ENCODE peak calls at places on chromosomes 13 and 19, in seven cellular contexts. One of them, this sample, is unnamed.

GRCh38 chr19:10096615-10096963 is 5.9 kb downstream of the ANGPTL6 start:
- DNase-seq in mesendoderm: no peak
- DNase-seq in mesenchymal stem cell: no peak
- DNase-seq in neuronal stem cell: no peak
- DNase-seq in H1: no peak
- DNase-seq in H9: no peak
- DNase-seq in trophoblast cell: no peak
- DNase-seq in this sample: no peak

GRCh38 chr19:3084943-3085342 is 9.2 kb upstream of the GNA11 start:
- DNase-seq in mesendoderm: no peak
- DNase-seq in mesenchymal stem cell: no peak
- DNase-seq in neuronal stem cell: no peak
- DNase-seq in H1: no peak
- DNase-seq in H9: no peak
- DNase-seq in trophoblast cell: no peak
- DNase-seq in this sample: no peak

GRCh38 chr13:42266464-42266863 is 5.5 kb upstream of the AKAP11 start:
- DNase-seq in mesendoderm: peak; percentile 35
- DNase-seq in mesenchymal stem cell: peak; percentile 56
- DNase-seq in neuronal stem cell: no peak
- DNase-seq in H1: no peak
- DNase-seq in H9: no peak
- DNase-seq in trophoblast cell: no peak
- DNase-seq in this sample: peak; percentile 79

GRCh38 chr13:51360489-51360888 is 21.0 kb downstream of the SERPINE3 start:
- DNase-seq in mesendoderm: no peak
- DNase-seq in mesenchymal stem cell: no peak
- DNase-seq in neuronal stem cell: no peak
- DNase-seq in H1: no peak
- DNase-seq in H9: no peak
- DNase-seq in trophoblast cell: no peak
- DNase-seq in this sample: no peak

GRCh38 chr19:34217952-34218817 is 36.2 kb upstream of the GARRE1 start:
- DNase-seq in mesendoderm: no peak
- DNase-seq in mesenchymal stem cell: peak; percentile 92
- DNase-seq in neuronal stem cell: no peak
- DNase-seq in H1: no peak
- DNase-seq in H9: no peak
- DNase-seq in trophoblast cell: no peak
- DNase-seq in this sample: peak; percentile 98

GRCh38 chr13:73945871-73946270 is 188.3 kb downstream of the KLF12 start:
- DNase-seq in mesendoderm: peak; percentile 73
- DNase-seq in mesenchymal stem cell: no peak
- DNase-seq in neuronal stem cell: peak; percentile 23
- DNase-seq in H1: no peak
- DNase-seq in H9: no peak
- DNase-seq in trophoblast cell: no peak
- DNase-seq in this sample: no peak

GRCh38 chr19:40663712-40664692 is 26.4 kb downstream of the NUMBL start:
- DNase-seq in mesendoderm: peak; percentile 45
- DNase-seq in mesenchymal stem cell: peak; percentile 63
- DNase-seq in neuronal stem cell: no peak
- DNase-seq in H1: no peak
- DNase-seq in H9: no peak
- DNase-seq in trophoblast cell: no peak
- DNase-seq in this sample: peak; percentile 50

GRCh38 chr19:8476524-8476923 is 25.9 kb downstream of the PRAM1 start:
- DNase-seq in mesendoderm: no peak
- DNase-seq in mesenchymal stem cell: no peak
- DNase-seq in neuronal stem cell: no peak
- DNase-seq in H1: no peak
- DNase-seq in H9: no peak
- DNase-seq in trophoblast cell: no peak
- DNase-seq in this sample: no peak

GRCh38 chr13:111314852-111315251 is 5.6 kb upstream of the TEX29 start:
- DNase-seq in mesendoderm: no peak
- DNase-seq in mesenchymal stem cell: peak; percentile 26
- DNase-seq in neuronal stem cell: no peak
- DNase-seq in H1: no peak
- DNase-seq in H9: no peak
- DNase-seq in trophoblast cell: no peak
- DNase-seq in this sample: peak; percentile 49

GRCh38 chr13:110575322-110576069 is 14.0 kb upstream of the RAB20 start:
- DNase-seq in mesendoderm: peak; percentile 85
- DNase-seq in mesenchymal stem cell: peak; percentile 30
- DNase-seq in neuronal stem cell: no peak
- DNase-seq in H1: no peak
- DNase-seq in H9: peak; percentile 61
- DNase-seq in trophoblast cell: no peak
- DNase-seq in this sample: peak; percentile 48

GRCh38 chr13:51881296-51881695 is 19.5 kb downstream of the CCDC70 start:
- DNase-seq in mesendoderm: no peak
- DNase-seq in mesenchymal stem cell: no peak
- DNase-seq in neuronal stem cell: no peak
- DNase-seq in H1: no peak
- DNase-seq in H9: no peak
- DNase-seq in trophoblast cell: no peak
- DNase-seq in this sample: no peak

GRCh38 chr13:42852102-42852501 is 70.7 kb downstream of the FAM216B start:
- DNase-seq in mesendoderm: no peak
- DNase-seq in mesenchymal stem cell: no peak
- DNase-seq in neuronal stem cell: no peak
- DNase-seq in H1: no peak
- DNase-seq in H9: no peak
- DNase-seq in trophoblast cell: no peak
- DNase-seq in this sample: no peak

GRCh38 chr13:110463876-110464510 is 97.5 kb downstream of the RAB20 start:
- DNase-seq in mesendoderm: no peak
- DNase-seq in mesenchymal stem cell: peak; percentile 57
- DNase-seq in neuronal stem cell: no peak
- DNase-seq in H1: no peak
- DNase-seq in H9: no peak
- DNase-seq in trophoblast cell: no peak
- DNase-seq in this sample: peak; percentile 19

DNA sequence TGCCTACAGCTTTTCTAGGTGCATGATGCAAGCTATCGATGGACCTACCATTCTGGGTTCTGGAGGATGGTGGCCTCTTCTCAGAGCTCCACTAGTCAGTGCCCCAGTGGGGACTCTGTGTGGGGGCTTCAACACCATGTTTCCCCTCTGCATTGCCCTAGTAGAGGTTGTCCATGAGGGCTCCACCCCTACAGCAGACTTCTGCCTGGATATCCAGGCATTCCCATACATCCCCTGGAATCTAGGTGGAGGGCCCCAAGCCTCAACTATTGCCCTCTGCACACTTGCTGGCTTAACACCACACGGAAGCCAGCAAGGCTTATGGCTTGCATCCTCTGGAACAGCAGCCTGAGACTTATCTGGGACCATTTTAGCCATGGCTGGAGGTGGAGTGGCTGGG is 1299.9 kb upstream of the MIR17HG start:
- DNase-seq in mesendoderm: no peak
- DNase-seq in mesenchymal stem cell: no peak
- DNase-seq in neuronal stem cell: no peak
- DNase-seq in H1: no peak
- DNase-seq in H9: no peak
- DNase-seq in trophoblast cell: no peak
- DNase-seq in this sample: no peak
- H3K23ac ChIP-seq in mesendoderm: no peak overlapping the region
- H3K23ac ChIP-seq in mesenchymal stem cell: no peak overlapping the region
- H3K23ac ChIP-seq in neuronal stem cell: no peak overlapping the region
- H3K23ac ChIP-seq in H1: no peak overlapping the region
- H3K23ac ChIP-seq in H9: no peak overlapping the region
- H3K23ac ChIP-seq in trophoblast cell: no peak overlapping the region
- H3K23ac ChIP-seq in this sample: no peak overlapping the region

GRCh38 chr19:39506598-39506943 is 7.8 kb downstream of the DLL3 start:
- DNase-seq in mesendoderm: no peak
- DNase-seq in mesenchymal stem cell: no peak
- DNase-seq in neuronal stem cell: no peak
- DNase-seq in H1: no peak
- DNase-seq in H9: no peak
- DNase-seq in trophoblast cell: no peak
- DNase-seq in this sample: no peak

GRCh38 chr19:39509233-39509632 is 5.7 kb upstream of the SELENOV start:
- DNase-seq in mesendoderm: no peak
- DNase-seq in mesenchymal stem cell: no peak
- DNase-seq in neuronal stem cell: no peak
- DNase-seq in H1: no peak
- DNase-seq in H9: no peak
- DNase-seq in trophoblast cell: no peak
- DNase-seq in this sample: no peak

GRCh38 chr19:39506944-39507714 is 7.8 kb upstream of the SELENOV start:
- DNase-seq in mesendoderm: peak; percentile 86
- DNase-seq in mesenchymal stem cell: peak; percentile 63
- DNase-seq in neuronal stem cell: peak; percentile 71
- DNase-seq in H1: peak; percentile 81
- DNase-seq in H9: peak; percentile 82
- DNase-seq in trophoblast cell: peak; percentile 35
- DNase-seq in this sample: peak; percentile 67

GRCh38 chr19:39508629-39509028 is 6.3 kb upstream of the SELENOV start:
- DNase-seq in mesendoderm: no peak
- DNase-seq in mesenchymal stem cell: no peak
- DNase-seq in neuronal stem cell: no peak
- DNase-seq in H1: no peak
- DNase-seq in H9: no peak
- DNase-seq in trophoblast cell: no peak
- DNase-seq in this sample: no peak

GRCh38 chr19:39507715-39508364 is 7.1 kb upstream of the SELENOV start:
- DNase-seq in mesendoderm: no peak
- DNase-seq in mesenchymal stem cell: no peak
- DNase-seq in neuronal stem cell: no peak
- DNase-seq in H1: no peak
- DNase-seq in H9: no peak
- DNase-seq in trophoblast cell: no peak
- DNase-seq in this sample: no peak
- H3K27me3 ChIP-seq in mesendoderm: peaks cover 15% of the 10 kb centered on the region
- H3K27me3 ChIP-seq in mesenchymal stem cell: peaks cover 71% of the 10 kb centered on the region
- H3K27me3 ChIP-seq in neuronal stem cell: peaks cover 52% of the 10 kb centered on the region
- H3K27me3 ChIP-seq in H1: peaks cover 60% of the 10 kb centered on the region
- H3K27me3 ChIP-seq in H9: peaks cover 19% of the 10 kb centered on the region
- H3K27me3 ChIP-seq in trophoblast cell: peaks cover 33% of the 10 kb centered on the region
- H3K27me3 ChIP-seq in this sample: peaks cover 25% of the 10 kb centered on the region

GRCh38 chr19:4979211-4979807 is 10.4 kb downstream of the KDM4B start:
- DNase-seq in mesendoderm: no peak
- DNase-seq in mesenchymal stem cell: no peak
- DNase-seq in neuronal stem cell: no peak
- DNase-seq in H1: no peak
- DNase-seq in H9: no peak
- DNase-seq in trophoblast cell: no peak
- DNase-seq in this sample: no peak

GRCh38 chr19:4977299-4978174 is 8.6 kb downstream of the KDM4B start:
- DNase-seq in mesendoderm: peak; percentile 65
- DNase-seq in mesenchymal stem cell: peak; percentile 92
- DNase-seq in neuronal stem cell: no peak
- DNase-seq in H1: no peak
- DNase-seq in H9: no peak
- DNase-seq in trophoblast cell: peak; percentile 68
- DNase-seq in this sample: peak; percentile 95

GRCh38 chr19:4974855-4975469 is 6.0 kb downstream of the KDM4B start:
- DNase-seq in mesendoderm: no peak
- DNase-seq in mesenchymal stem cell: peak; percentile 65
- DNase-seq in neuronal stem cell: no peak
- DNase-seq in H1: no peak
- DNase-seq in H9: no peak
- DNase-seq in trophoblast cell: peak; percentile 54
- DNase-seq in this sample: no peak

GRCh38 chr19:4980087-4980486 is 11.2 kb downstream of the KDM4B start:
- DNase-seq in mesendoderm: no peak
- DNase-seq in mesenchymal stem cell: no peak
- DNase-seq in neuronal stem cell: no peak
- DNase-seq in H1: no peak
- DNase-seq in H9: no peak
- DNase-seq in trophoblast cell: peak; percentile 96
- DNase-seq in this sample: no peak

DNA sequence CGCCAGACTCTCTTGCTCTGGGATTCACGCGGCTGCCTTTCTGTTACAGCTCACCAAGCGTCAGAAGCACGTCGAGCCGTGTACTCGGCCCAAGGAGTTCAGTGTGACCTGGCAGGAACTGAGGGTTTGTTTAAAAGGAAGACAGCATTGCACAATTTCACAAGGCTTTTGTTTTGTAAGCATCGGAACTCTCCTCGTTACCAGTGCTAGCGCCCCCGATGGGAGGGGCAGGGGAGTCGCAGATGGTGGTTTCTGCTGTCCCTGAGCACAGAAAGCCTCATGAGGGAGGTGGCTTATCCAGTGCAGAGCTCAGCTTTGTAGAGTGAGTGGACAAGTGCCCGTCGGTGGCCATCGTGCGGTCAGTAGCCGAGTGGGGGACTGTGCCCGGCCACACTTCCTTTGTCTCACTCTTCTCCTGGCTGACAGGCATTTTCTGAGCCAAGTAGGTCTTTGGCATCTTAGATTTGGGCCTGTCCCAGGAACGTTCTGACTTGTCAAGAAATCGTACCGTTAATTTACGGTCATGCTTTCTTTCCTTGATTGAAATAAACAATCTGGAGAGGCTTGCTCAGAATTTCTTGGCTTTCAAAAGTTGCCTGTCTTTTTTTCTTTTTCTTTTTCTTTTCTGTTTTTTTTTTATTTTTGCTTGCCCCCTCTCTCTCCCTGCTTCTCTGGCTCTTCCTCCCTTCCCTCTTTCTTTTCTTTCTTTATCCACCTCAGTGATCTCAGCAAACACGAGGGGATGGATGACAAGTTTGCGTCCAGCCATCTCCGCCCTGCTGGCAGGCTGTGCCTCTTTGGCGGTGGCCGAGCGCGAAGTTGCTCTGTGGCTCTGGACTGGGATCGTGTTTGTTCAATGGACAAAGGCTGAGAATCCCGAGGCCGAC is 7.7 kb downstream of the KDM4B start:
- DNase-seq in mesendoderm: peak; percentile 82
- DNase-seq in mesenchymal stem cell: peak; percentile 99
- DNase-seq in neuronal stem cell: no peak
- DNase-seq in H1: peak; percentile 70
- DNase-seq in H9: peak; percentile 64
- DNase-seq in trophoblast cell: peak; percentile 84
- DNase-seq in this sample: peak; percentile 98
- H3K23ac ChIP-seq in mesendoderm: no peak overlapping the region
- H3K23ac ChIP-seq in mesenchymal stem cell: no peak overlapping the region
- H3K23ac ChIP-seq in neuronal stem cell: peak overlapping the region; percentile 52
- H3K23ac ChIP-seq in H1: no peak overlapping the region
- H3K23ac ChIP-seq in H9: no peak overlapping the region
- H3K23ac ChIP-seq in trophoblast cell: no peak overlapping the region
- H3K23ac ChIP-seq in this sample: peak overlapping the region; percentile 89

DNA sequence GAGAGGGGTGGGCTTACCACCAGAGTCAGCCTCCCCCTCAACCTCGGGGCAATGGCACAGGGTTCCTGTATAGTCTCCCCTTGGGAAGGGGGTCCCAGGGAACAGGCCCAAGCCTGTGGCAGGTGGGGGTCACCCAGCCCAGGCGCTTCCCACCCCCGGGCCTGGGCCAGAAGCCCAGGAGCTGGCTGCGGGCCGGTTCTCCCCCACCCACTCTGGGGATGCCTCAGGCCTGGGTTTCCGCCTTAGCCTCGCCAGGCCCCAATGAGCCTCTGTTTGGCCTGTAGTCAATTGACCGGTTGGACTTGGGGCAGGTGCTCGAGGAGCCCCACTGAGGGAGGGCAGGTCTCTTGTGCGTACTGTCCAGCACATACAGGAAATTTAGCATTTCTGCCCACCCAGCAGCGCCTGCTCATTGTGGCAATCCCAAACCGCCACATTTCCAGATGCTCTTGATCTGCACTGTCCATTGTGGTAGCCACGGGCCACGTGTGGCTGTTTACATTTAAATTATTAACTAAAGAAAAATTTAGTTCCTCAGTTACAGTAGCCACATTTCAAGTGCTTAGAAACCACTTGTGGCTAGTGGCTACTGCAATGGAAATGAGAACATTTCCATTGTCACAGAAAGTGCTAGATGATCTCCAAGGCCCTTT is 9.9 kb downstream of the LYL1 start:
- DNase-seq in mesendoderm: no peak
- DNase-seq in mesenchymal stem cell: no peak
- DNase-seq in neuronal stem cell: no peak
- DNase-seq in H1: no peak
- DNase-seq in H9: no peak
- DNase-seq in trophoblast cell: no peak
- DNase-seq in this sample: peak; percentile 58
- H3K27me3 ChIP-seq in mesendoderm: peaks cover 2% of the 10 kb centered on the region
- H3K27me3 ChIP-seq in mesenchymal stem cell: no peaks in the 10 kb centered on the region
- H3K27me3 ChIP-seq in neuronal stem cell: peaks cover 92% of the 10 kb centered on the region
- H3K27me3 ChIP-seq in H1: peaks cover 63% of the 10 kb centered on the region
- H3K27me3 ChIP-seq in H9: peaks cover 14% of the 10 kb centered on the region
- H3K27me3 ChIP-seq in trophoblast cell: peaks cover 44% of the 10 kb centered on the region
- H3K27me3 ChIP-seq in this sample: no peaks in the 10 kb centered on the region

This sample was measured in IMR-90.